ENCODE peak calls at places on chromosome 19, in eight cellular contexts. Q is NCI-H526, E is anterior cingulate cortex, K is fibroblast of gingiva, U is hippocampal formation, J is HFFc6, N is DMS153, H is NB4. F is an unnamed sample.

GRCh38 chr19:35995655-35995993 is 636 bp downstream of the SDHAF1 start:
- DNase-seq in Q (peak), E (no peak), K (peak), U (no peak), J (no peak), N (no peak), H (peak), F (peak)

GRCh38 chr19:37997911-37998344 is 90.9 kb downstream of the SIPA1L3 start:
- DNase-seq in Q (no peak), E (no peak), K (peak), U (no peak), J (peak), N (no peak), H (peak), F (no peak)

GRCh38 chr19:6708346-6708745 is 12.1 kb downstream of the C3 start:
- DNase-seq in Q (no peak), E (no peak), K (no peak), U (no peak), J (no peak), N (no peak), H (no peak), F (no peak)

GRCh38 chr19:55392820-55393219 is 7.1 kb downstream of the RPL28 start:
- DNase-seq in Q (no peak), E (no peak), K (no peak), U (no peak), J (no peak), N (no peak), H (no peak), F (no peak)

GRCh38 chr19:18701250-18701608 is 17.7 kb downstream of the CRTC1 start:
- DNase-seq in Q (no peak), E (no peak), K (no peak), U (no peak), J (no peak), N (no peak), H (no peak), F (no peak)

GRCh38 chr19:19306191-19306590 is 14.1 kb downstream of the SUGP1 start:
- DNase-seq in Q (no peak), E (no peak), K (no peak), U (no peak), J (no peak), N (no peak), H (no peak), F (no peak)

GRCh38 chr19:56400485-56400884 is 3.6 kb upstream of the ZNF583 start:
- DNase-seq in Q (no peak), E (no peak), K (no peak), U (no peak), J (no peak), N (no peak), H (no peak), F (no peak)

GRCh38 chr19:17325881-17326594 is 8.6 kb downstream of the ANO8 start:
- DNase-seq in Q (no peak), E (peak), K (peak), U (peak), J (no peak), N (no peak), H (no peak), F (peak)

GRCh38 chr19:17091758-17092333 is 16.3 kb downstream of the MYO9B start:
- DNase-seq in Q (no peak), E (no peak), K (no peak), U (no peak), J (no peak), N (no peak), H (peak), F (peak)

GRCh38 chr19:30854661-30855060 is 482.5 kb downstream of the ZNF536 start:
- DNase-seq in Q (no peak), E (no peak), K (no peak), U (no peak), J (no peak), N (no peak), H (no peak), F (no peak)

GRCh38 chr19:56341948-56342347 is 27.3 kb upstream of the ZSCAN5A start:
- DNase-seq in Q (no peak), E (no peak), K (no peak), U (no peak), J (no peak), N (no peak), H (no peak), F (no peak)

GRCh38 chr19:4678881-4679379 is 8.8 kb upstream of the MYDGF start:
- DNase-seq in Q (peak), E (no peak), K (no peak), U (no peak), J (no peak), N (no peak), H (peak), F (no peak)

GRCh38 chr19:42494321-42494720 is 34.0 kb downstream of the CEACAM1 start:
- DNase-seq in Q (no peak), E (no peak), K (peak), U (no peak), J (no peak), N (no peak), H (no peak), F (no peak)

GRCh38 chr19:46574533-46574932 is 26.6 kb upstream of the CALM3 start:
- DNase-seq in Q (no peak), E (no peak), K (no peak), U (no peak), J (no peak), N (no peak), H (no peak), F (no peak)

GRCh38 chr19:3671680-3672574 is 28.3 kb downstream of the PIP5K1C start:
- DNase-seq in Q (no peak), E (no peak), K (no peak), U (no peak), J (peak), N (no peak), H (no peak), F (no peak)

GRCh38 chr19:45294291-45295029 is 28.2 kb downstream of the CKM start:
- DNase-seq in Q (no peak), E (peak), K (no peak), U (peak), J (no peak), N (no peak), H (no peak), F (peak)

GRCh38 chr19:54429176-54429495 is 13.9 kb downstream of the TTYH1 start:
- DNase-seq in Q (no peak), E (no peak), K (no peak), U (no peak), J (no peak), N (no peak), H (no peak), F (no peak)

GRCh38 chr19:46073268-46073922 is 32.6 kb upstream of the IGFL4 start:
- DNase-seq in Q (no peak), E (no peak), K (no peak), U (no peak), J (peak), N (no peak), H (no peak), F (no peak)

GRCh38 chr19:18443831-18444230 is 5.9 kb upstream of the ISYNA1 start:
- DNase-seq in Q (no peak), E (no peak), K (no peak), U (no peak), J (no peak), N (no peak), H (no peak), F (no peak)

GRCh38 chr19:13150187-13150918 is at the start of the genes IER2 and STX10:
- DNase-seq in Q (peak), E (peak), K (peak), U (peak), J (peak), N (peak), H (peak), F (peak)

GRCh38 chr19:1062387-1063029 is 4.5 kb upstream of the ARHGAP45 start:
- DNase-seq in Q (no peak), E (no peak), K (no peak), U (no peak), J (no peak), N (no peak), H (no peak), F (no peak)

GRCh38 chr19:9474975-9475374 is 23.4 kb downstream of the ZNF560 start:
- DNase-seq in Q (no peak), E (no peak), K (no peak), U (no peak), J (no peak), N (no peak), H (no peak), F (no peak)

GRCh38 chr19:13579388-13580060 is 73.2 kb upstream of the CACNA1A start:
- DNase-seq in Q (no peak), E (no peak), K (peak), U (no peak), J (peak), N (no peak), H (no peak), F (no peak)

GRCh38 chr19:2578391-2578826 is 102.5 kb downstream of the GADD45B start:
- DNase-seq in Q (no peak), E (no peak), K (peak), U (no peak), J (peak), N (no peak), H (no peak), F (no peak)

GRCh38 chr19:56144396-56144795 is 3.3 kb downstream of the ZNF444 start:
- DNase-seq in Q (no peak), E (no peak), K (no peak), U (no peak), J (no peak), N (no peak), H (peak), F (no peak)

GRCh38 chr19:42207767-42208259 is 9.7 kb downstream of the DEDD2 start:
- DNase-seq in Q (no peak), E (no peak), K (no peak), U (no peak), J (peak), N (no peak), H (peak), F (no peak)